ENCODE peak calls at places on chromosomes 12 and 14, in six cellular contexts. One of them, this sample, is unnamed.

GRCh38 chr14:74290415-74290814 is 12.3 kb downstream of the ABCD4 start:
- DNase-seq in stimulated activated CD8-positive, alpha-beta memory T cell treated with anti-CD3 and anti-CD28 coated beads, Interleukin-4, amount 100 ng/mL, for 4 hours: no peak
- DNase-seq in NCI-H1092: no peak
- DNase-seq in neural crest cell: no peak
- DNase-seq in activated CD4-positive, alpha-beta T cell treated with anti-CD3 and anti-CD28 coated beads, Interleukin-2, amount 50 U/mL, for 24 hours: no peak
- DNase-seq in cardiac fibroblast: peak; percentile 45
- DNase-seq in this sample: no peak

GRCh38 chr12:9773216-9773877 is 12.6 kb upstream of the CD69 start:
- DNase-seq in NCI-H1092: no peak
- DNase-seq in cardiac fibroblast: no peak
- DNase-seq in stimulated activated CD8-positive, alpha-beta memory T cell treated with anti-CD3 and anti-CD28 coated beads, Interleukin-4, amount 100 ng/mL, for 4 hours: no peak
- DNase-seq in activated CD4-positive, alpha-beta T cell treated with anti-CD3 and anti-CD28 coated beads, Interleukin-2, amount 50 U/mL, for 24 hours: no peak
- DNase-seq in neural crest cell: no peak
- DNase-seq in this sample: no peak

GRCh38 chr14:36096090-36096489 is 80.4 kb downstream of the PTCSC3 start:
- DNase-seq in activated CD4-positive, alpha-beta T cell treated with anti-CD3 and anti-CD28 coated beads, Interleukin-2, amount 50 U/mL, for 24 hours: no peak
- DNase-seq in NCI-H1092: no peak
- DNase-seq in neural crest cell: no peak
- DNase-seq in stimulated activated CD8-positive, alpha-beta memory T cell treated with anti-CD3 and anti-CD28 coated beads, Interleukin-4, amount 100 ng/mL, for 4 hours: no peak
- DNase-seq in cardiac fibroblast: peak; percentile 4
- DNase-seq in this sample: no peak

GRCh38 chr14:61042220-61042619 is 61.2 kb downstream of the SLC38A6 start:
- DNase-seq in cardiac fibroblast: no peak
- DNase-seq in NCI-H1092: peak; percentile 10
- DNase-seq in neural crest cell: no peak
- DNase-seq in stimulated activated CD8-positive, alpha-beta memory T cell treated with anti-CD3 and anti-CD28 coated beads, Interleukin-4, amount 100 ng/mL, for 4 hours: no peak
- DNase-seq in activated CD4-positive, alpha-beta T cell treated with anti-CD3 and anti-CD28 coated beads, Interleukin-2, amount 50 U/mL, for 24 hours: no peak
- DNase-seq in this sample: no peak

GRCh38 chr12:119876761-119877638 is at the start of gene CIT:
- DNase-seq in stimulated activated CD8-positive, alpha-beta memory T cell treated with anti-CD3 and anti-CD28 coated beads, Interleukin-4, amount 100 ng/mL, for 4 hours: peak; percentile 71
- DNase-seq in activated CD4-positive, alpha-beta T cell treated with anti-CD3 and anti-CD28 coated beads, Interleukin-2, amount 50 U/mL, for 24 hours: peak; percentile 60
- DNase-seq in neural crest cell: peak; percentile 88
- DNase-seq in NCI-H1092: peak; percentile 83
- DNase-seq in cardiac fibroblast: peak; percentile 97
- DNase-seq in this sample: peak; percentile 75

GRCh38 chr12:93825501-93825888 is 148.3 kb downstream of the CRADD start:
- DNase-seq in cardiac fibroblast: peak; percentile 45
- DNase-seq in activated CD4-positive, alpha-beta T cell treated with anti-CD3 and anti-CD28 coated beads, Interleukin-2, amount 50 U/mL, for 24 hours: no peak
- DNase-seq in NCI-H1092: no peak
- DNase-seq in stimulated activated CD8-positive, alpha-beta memory T cell treated with anti-CD3 and anti-CD28 coated beads, Interleukin-4, amount 100 ng/mL, for 4 hours: no peak
- DNase-seq in neural crest cell: no peak
- DNase-seq in this sample: no peak

GRCh38 chr14:36582011-36582873 is at the start of gene NKX2-8:
- DNase-seq in neural crest cell: no peak
- DNase-seq in cardiac fibroblast: no peak
- DNase-seq in stimulated activated CD8-positive, alpha-beta memory T cell treated with anti-CD3 and anti-CD28 coated beads, Interleukin-4, amount 100 ng/mL, for 4 hours: no peak
- DNase-seq in NCI-H1092: no peak
- DNase-seq in activated CD4-positive, alpha-beta T cell treated with anti-CD3 and anti-CD28 coated beads, Interleukin-2, amount 50 U/mL, for 24 hours: no peak
- DNase-seq in this sample: no peak

GRCh38 chr14:95533391-95533821 is 1.4 kb upstream of the GLRX5 start:
- DNase-seq in neural crest cell: no peak
- DNase-seq in stimulated activated CD8-positive, alpha-beta memory T cell treated with anti-CD3 and anti-CD28 coated beads, Interleukin-4, amount 100 ng/mL, for 4 hours: no peak
- DNase-seq in cardiac fibroblast: peak; percentile 67
- DNase-seq in NCI-H1092: peak; percentile 22
- DNase-seq in activated CD4-positive, alpha-beta T cell treated with anti-CD3 and anti-CD28 coated beads, Interleukin-2, amount 50 U/mL, for 24 hours: no peak
- DNase-seq in this sample: no peak

GRCh38 chr12:55727643-55728184 is 1.1 kb downstream of the CD63 start:
- DNase-seq in stimulated activated CD8-positive, alpha-beta memory T cell treated with anti-CD3 and anti-CD28 coated beads, Interleukin-4, amount 100 ng/mL, for 4 hours: no peak
- DNase-seq in neural crest cell: no peak
- DNase-seq in activated CD4-positive, alpha-beta T cell treated with anti-CD3 and anti-CD28 coated beads, Interleukin-2, amount 50 U/mL, for 24 hours: no peak
- DNase-seq in NCI-H1092: no peak
- DNase-seq in cardiac fibroblast: peak; percentile 63
- DNase-seq in this sample: no peak

GRCh38 chr14:71714225-71714624 is 218.0 kb upstream of the RGS6 start:
- DNase-seq in NCI-H1092: no peak
- DNase-seq in cardiac fibroblast: peak; percentile 98
- DNase-seq in activated CD4-positive, alpha-beta T cell treated with anti-CD3 and anti-CD28 coated beads, Interleukin-2, amount 50 U/mL, for 24 hours: no peak
- DNase-seq in neural crest cell: no peak
- DNase-seq in stimulated activated CD8-positive, alpha-beta memory T cell treated with anti-CD3 and anti-CD28 coated beads, Interleukin-4, amount 100 ng/mL, for 4 hours: no peak
- DNase-seq in this sample: peak; percentile 60

GRCh38 chr14:88242426-88242825 is 80.6 kb downstream of the KCNK10 start:
- DNase-seq in neural crest cell: no peak
- DNase-seq in cardiac fibroblast: no peak
- DNase-seq in stimulated activated CD8-positive, alpha-beta memory T cell treated with anti-CD3 and anti-CD28 coated beads, Interleukin-4, amount 100 ng/mL, for 4 hours: no peak
- DNase-seq in NCI-H1092: no peak
- DNase-seq in activated CD4-positive, alpha-beta T cell treated with anti-CD3 and anti-CD28 coated beads, Interleukin-2, amount 50 U/mL, for 24 hours: no peak
- DNase-seq in this sample: no peak

GRCh38 chr14:73613046-73613383 is 698 bp downstream of the ACOT6 start:
- DNase-seq in cardiac fibroblast: no peak
- DNase-seq in NCI-H1092: no peak
- DNase-seq in activated CD4-positive, alpha-beta T cell treated with anti-CD3 and anti-CD28 coated beads, Interleukin-2, amount 50 U/mL, for 24 hours: no peak
- DNase-seq in stimulated activated CD8-positive, alpha-beta memory T cell treated with anti-CD3 and anti-CD28 coated beads, Interleukin-4, amount 100 ng/mL, for 4 hours: no peak
- DNase-seq in neural crest cell: no peak
- DNase-seq in this sample: no peak

GRCh38 chr14:21074398-21075272 is 4.5 kb downstream of the ARHGEF40 start:
- DNase-seq in NCI-H1092: no peak
- DNase-seq in neural crest cell: no peak
- DNase-seq in cardiac fibroblast: no peak
- DNase-seq in activated CD4-positive, alpha-beta T cell treated with anti-CD3 and anti-CD28 coated beads, Interleukin-2, amount 50 U/mL, for 24 hours: no peak
- DNase-seq in stimulated activated CD8-positive, alpha-beta memory T cell treated with anti-CD3 and anti-CD28 coated beads, Interleukin-4, amount 100 ng/mL, for 4 hours: no peak
- DNase-seq in this sample: no peak

GRCh38 chr12:65098364-65098763 is 22.7 kb downstream of the WIF1 start:
- DNase-seq in NCI-H1092: no peak
- DNase-seq in activated CD4-positive, alpha-beta T cell treated with anti-CD3 and anti-CD28 coated beads, Interleukin-2, amount 50 U/mL, for 24 hours: no peak
- DNase-seq in cardiac fibroblast: peak; percentile 34
- DNase-seq in neural crest cell: no peak
- DNase-seq in stimulated activated CD8-positive, alpha-beta memory T cell treated with anti-CD3 and anti-CD28 coated beads, Interleukin-4, amount 100 ng/mL, for 4 hours: no peak
- DNase-seq in this sample: no peak

GRCh38 chr12:88035907-88036289 is 6.7 kb upstream of the C12orf50 start:
- DNase-seq in neural crest cell: no peak
- DNase-seq in cardiac fibroblast: no peak
- DNase-seq in activated CD4-positive, alpha-beta T cell treated with anti-CD3 and anti-CD28 coated beads, Interleukin-2, amount 50 U/mL, for 24 hours: no peak
- DNase-seq in NCI-H1092: no peak
- DNase-seq in stimulated activated CD8-positive, alpha-beta memory T cell treated with anti-CD3 and anti-CD28 coated beads, Interleukin-4, amount 100 ng/mL, for 4 hours: no peak
- DNase-seq in this sample: no peak

GRCh38 chr14:104342435-104343293 is 204.3 kb downstream of the KIF26A start:
- DNase-seq in cardiac fibroblast: no peak
- DNase-seq in activated CD4-positive, alpha-beta T cell treated with anti-CD3 and anti-CD28 coated beads, Interleukin-2, amount 50 U/mL, for 24 hours: no peak
- DNase-seq in NCI-H1092: no peak
- DNase-seq in stimulated activated CD8-positive, alpha-beta memory T cell treated with anti-CD3 and anti-CD28 coated beads, Interleukin-4, amount 100 ng/mL, for 4 hours: no peak
- DNase-seq in neural crest cell: no peak
- DNase-seq in this sample: no peak

GRCh38 chr12:102847131-102847530 is 69.9 kb downstream of the PAH start:
- DNase-seq in cardiac fibroblast: no peak
- DNase-seq in NCI-H1092: no peak
- DNase-seq in activated CD4-positive, alpha-beta T cell treated with anti-CD3 and anti-CD28 coated beads, Interleukin-2, amount 50 U/mL, for 24 hours: no peak
- DNase-seq in neural crest cell: no peak
- DNase-seq in stimulated activated CD8-positive, alpha-beta memory T cell treated with anti-CD3 and anti-CD28 coated beads, Interleukin-4, amount 100 ng/mL, for 4 hours: no peak
- DNase-seq in this sample: no peak

GRCh38 chr14:97361181-97361580 is 564.0 kb downstream of the VRK1 start:
- DNase-seq in NCI-H1092: no peak
- DNase-seq in neural crest cell: no peak
- DNase-seq in cardiac fibroblast: no peak
- DNase-seq in activated CD4-positive, alpha-beta T cell treated with anti-CD3 and anti-CD28 coated beads, Interleukin-2, amount 50 U/mL, for 24 hours: no peak
- DNase-seq in stimulated activated CD8-positive, alpha-beta memory T cell treated with anti-CD3 and anti-CD28 coated beads, Interleukin-4, amount 100 ng/mL, for 4 hours: no peak
- DNase-seq in this sample: no peak

GRCh38 chr12:50055831-50056628 is 1.4 kb upstream of the ASIC1 start:
- DNase-seq in activated CD4-positive, alpha-beta T cell treated with anti-CD3 and anti-CD28 coated beads, Interleukin-2, amount 50 U/mL, for 24 hours: peak; percentile 47
- DNase-seq in cardiac fibroblast: peak; percentile 54
- DNase-seq in neural crest cell: peak; percentile 41
- DNase-seq in stimulated activated CD8-positive, alpha-beta memory T cell treated with anti-CD3 and anti-CD28 coated beads, Interleukin-4, amount 100 ng/mL, for 4 hours: no peak
- DNase-seq in NCI-H1092: no peak
- DNase-seq in this sample: no peak

GRCh38 chr12:94140556-94140955 is 7.8 kb upstream of the PLXNC1 start:
- DNase-seq in activated CD4-positive, alpha-beta T cell treated with anti-CD3 and anti-CD28 coated beads, Interleukin-2, amount 50 U/mL, for 24 hours: peak; percentile 44
- DNase-seq in NCI-H1092: no peak
- DNase-seq in cardiac fibroblast: peak; percentile 35
- DNase-seq in neural crest cell: peak; percentile 16
- DNase-seq in stimulated activated CD8-positive, alpha-beta memory T cell treated with anti-CD3 and anti-CD28 coated beads, Interleukin-4, amount 100 ng/mL, for 4 hours: no peak
- DNase-seq in this sample: no peak

GRCh38 chr12:53070901-53071492 is 8.2 kb downstream of the SPRYD3 start:
- DNase-seq in activated CD4-positive, alpha-beta T cell treated with anti-CD3 and anti-CD28 coated beads, Interleukin-2, amount 50 U/mL, for 24 hours: no peak
- DNase-seq in NCI-H1092: no peak
- DNase-seq in cardiac fibroblast: no peak
- DNase-seq in neural crest cell: no peak
- DNase-seq in stimulated activated CD8-positive, alpha-beta memory T cell treated with anti-CD3 and anti-CD28 coated beads, Interleukin-4, amount 100 ng/mL, for 4 hours: no peak
- DNase-seq in this sample: no peak

GRCh38 chr14:30240002-30240401 is 312.4 kb upstream of the PRKD1 start:
- DNase-seq in activated CD4-positive, alpha-beta T cell treated with anti-CD3 and anti-CD28 coated beads, Interleukin-2, amount 50 U/mL, for 24 hours: no peak
- DNase-seq in NCI-H1092: no peak
- DNase-seq in neural crest cell: peak; percentile 5
- DNase-seq in cardiac fibroblast: no peak
- DNase-seq in stimulated activated CD8-positive, alpha-beta memory T cell treated with anti-CD3 and anti-CD28 coated beads, Interleukin-4, amount 100 ng/mL, for 4 hours: no peak
- DNase-seq in this sample: no peak

GRCh38 chr14:23951590-23952143 is 1.9 kb upstream of the DHRS4 start:
- DNase-seq in NCI-H1092: peak; percentile 6
- DNase-seq in cardiac fibroblast: no peak
- DNase-seq in activated CD4-positive, alpha-beta T cell treated with anti-CD3 and anti-CD28 coated beads, Interleukin-2, amount 50 U/mL, for 24 hours: no peak
- DNase-seq in neural crest cell: no peak
- DNase-seq in stimulated activated CD8-positive, alpha-beta memory T cell treated with anti-CD3 and anti-CD28 coated beads, Interleukin-4, amount 100 ng/mL, for 4 hours: no peak
- DNase-seq in this sample: no peak

GRCh38 chr12:82174936-82175335 is 183.3 kb downstream of the CCDC59 start:
- DNase-seq in stimulated activated CD8-positive, alpha-beta memory T cell treated with anti-CD3 and anti-CD28 coated beads, Interleukin-4, amount 100 ng/mL, for 4 hours: no peak
- DNase-seq in NCI-H1092: peak; percentile 86
- DNase-seq in cardiac fibroblast: no peak
- DNase-seq in neural crest cell: no peak
- DNase-seq in activated CD4-positive, alpha-beta T cell treated with anti-CD3 and anti-CD28 coated beads, Interleukin-2, amount 50 U/mL, for 24 hours: no peak
- DNase-seq in this sample: no peak

GRCh38 chr14:70098257-70098809 is 90.4 kb downstream of the SLC8A3 start:
- DNase-seq in neural crest cell: no peak
- DNase-seq in cardiac fibroblast: no peak
- DNase-seq in activated CD4-positive, alpha-beta T cell treated with anti-CD3 and anti-CD28 coated beads, Interleukin-2, amount 50 U/mL, for 24 hours: no peak
- DNase-seq in NCI-H1092: no peak
- DNase-seq in stimulated activated CD8-positive, alpha-beta memory T cell treated with anti-CD3 and anti-CD28 coated beads, Interleukin-4, amount 100 ng/mL, for 4 hours: no peak
- DNase-seq in this sample: no peak

GRCh38 chr12:57782608-57783465 is at the start of gene TSFM:
- DNase-seq in activated CD4-positive, alpha-beta T cell treated with anti-CD3 and anti-CD28 coated beads, Interleukin-2, amount 50 U/mL, for 24 hours: peak; percentile 94
- DNase-seq in neural crest cell: peak; percentile 99
- DNase-seq in NCI-H1092: peak; percentile 84
- DNase-seq in stimulated activated CD8-positive, alpha-beta memory T cell treated with anti-CD3 and anti-CD28 coated beads, Interleukin-4, amount 100 ng/mL, for 4 hours: peak; percentile 97
- DNase-seq in cardiac fibroblast: peak; percentile 96
- DNase-seq in this sample: peak; percentile 86

GRCh38 chr12:84913151-84913550 is 552 bp upstream of the SLC6A15 start:
- DNase-seq in neural crest cell: peak; percentile 1
- DNase-seq in activated CD4-positive, alpha-beta T cell treated with anti-CD3 and anti-CD28 coated beads, Interleukin-2, amount 50 U/mL, for 24 hours: no peak
- DNase-seq in NCI-H1092: no peak
- DNase-seq in cardiac fibroblast: peak; percentile 50
- DNase-seq in stimulated activated CD8-positive, alpha-beta memory T cell treated with anti-CD3 and anti-CD28 coated beads, Interleukin-4, amount 100 ng/mL, for 4 hours: no peak
- DNase-seq in this sample: no peak

GRCh38 chr12:113987261-113988063 is 21.3 kb upstream of the RBM19 start:
- DNase-seq in stimulated activated CD8-positive, alpha-beta memory T cell treated with anti-CD3 and anti-CD28 coated beads, Interleukin-4, amount 100 ng/mL, for 4 hours: no peak
- DNase-seq in activated CD4-positive, alpha-beta T cell treated with anti-CD3 and anti-CD28 coated beads, Interleukin-2, amount 50 U/mL, for 24 hours: no peak
- DNase-seq in NCI-H1092: no peak
- DNase-seq in neural crest cell: no peak
- DNase-seq in cardiac fibroblast: no peak
- DNase-seq in this sample: no peak